ENCODE peak calls at places on chromosome 18, in six cellular contexts. One of them, this sample, is unnamed.
A peak's percentile ranks its signal among the peaks of the same experiment; 100 is the strongest.

GRCh38 chr18:75827781-75828274 is 400.3 kb upstream of the SMIM21 start:
- DNase-seq in H54: no peak
- DNase-seq in right lobe of liver: no peak
- DNase-seq in Peyer's patch: no peak
- DNase-seq in stomach: no peak
- DNase-seq in transverse colon: no peak
- DNase-seq in this sample: no peak

GRCh38 chr18:74579704-74580103 is 18.0 kb upstream of the ZNF407 start:
- DNase-seq in H54: no peak
- DNase-seq in Peyer's patch: no peak
- DNase-seq in right lobe of liver: no peak
- DNase-seq in stomach: no peak
- DNase-seq in transverse colon: no peak
- DNase-seq in this sample: no peak

GRCh38 chr18:28459587-28459986 is 282.7 kb upstream of the CDH2 start:
- DNase-seq in Peyer's patch: no peak
- DNase-seq in stomach: no peak
- DNase-seq in transverse colon: no peak
- DNase-seq in H54: no peak
- DNase-seq in right lobe of liver: no peak
- DNase-seq in this sample: no peak

GRCh38 chr18:57780318-57781127 is 22.6 kb downstream of the ATP8B1 start:
- DNase-seq in transverse colon: no peak
- DNase-seq in stomach: no peak
- DNase-seq in H54: no peak
- DNase-seq in Peyer's patch: no peak
- DNase-seq in right lobe of liver: no peak
- DNase-seq in this sample: no peak

GRCh38 chr18:62784966-62785413 is 69.6 kb downstream of the PHLPP1 start:
- DNase-seq in right lobe of liver: no peak
- DNase-seq in stomach: no peak
- DNase-seq in transverse colon: no peak
- DNase-seq in Peyer's patch: no peak
- DNase-seq in H54: no peak
- DNase-seq in this sample: no peak

GRCh38 chr18:31373641-31374040 is 2.9 kb upstream of the DSG4 start:
- DNase-seq in transverse colon: no peak
- DNase-seq in stomach: no peak
- DNase-seq in right lobe of liver: no peak
- DNase-seq in H54: no peak
- DNase-seq in Peyer's patch: no peak
- DNase-seq in this sample: no peak

GRCh38 chr18:23453657-23454011 is 547 bp downstream of the RIOK3 start:
- DNase-seq in Peyer's patch: no peak
- DNase-seq in stomach: no peak
- DNase-seq in right lobe of liver: no peak
- DNase-seq in H54: no peak
- DNase-seq in transverse colon: no peak
- DNase-seq in this sample: no peak

GRCh38 chr18:50649821-50650220 is 89.9 kb downstream of the MAPK4 start:
- DNase-seq in Peyer's patch: no peak
- DNase-seq in stomach: no peak
- DNase-seq in transverse colon: peak; percentile 54
- DNase-seq in right lobe of liver: no peak
- DNase-seq in H54: no peak
- DNase-seq in this sample: no peak

GRCh38 chr18:29840101-29840500 is 1202.4 kb downstream of the DSC3 start:
- DNase-seq in stomach: no peak
- DNase-seq in Peyer's patch: no peak
- DNase-seq in H54: no peak
- DNase-seq in transverse colon: no peak
- DNase-seq in right lobe of liver: no peak
- DNase-seq in this sample: no peak

GRCh38 chr18:51053822-51054221 is 23.8 kb downstream of the SMAD4 start:
- DNase-seq in H54: no peak
- DNase-seq in Peyer's patch: no peak
- DNase-seq in transverse colon: no peak
- DNase-seq in right lobe of liver: no peak
- DNase-seq in stomach: no peak
- DNase-seq in this sample: no peak

GRCh38 chr18:41761329-41762028 is 193.6 kb upstream of the PIK3C3 start:
- DNase-seq in transverse colon: no peak
- DNase-seq in stomach: no peak
- DNase-seq in H54: peak; percentile 38
- DNase-seq in Peyer's patch: no peak
- DNase-seq in right lobe of liver: no peak
- DNase-seq in this sample: no peak

GRCh38 chr18:46497129-46497528 is 159.9 kb downstream of the LOXHD1 start:
- DNase-seq in stomach: no peak
- DNase-seq in right lobe of liver: no peak
- DNase-seq in H54: no peak
- DNase-seq in transverse colon: no peak
- DNase-seq in Peyer's patch: no peak
- DNase-seq in this sample: no peak

GRCh38 chr18:69674921-69675405 is 272.7 kb downstream of the CD226 start:
- DNase-seq in Peyer's patch: no peak
- DNase-seq in stomach: no peak
- DNase-seq in H54: no peak
- DNase-seq in right lobe of liver: no peak
- DNase-seq in transverse colon: no peak
- DNase-seq in this sample: no peak

GRCh38 chr18:28690836-28691835 is 514.2 kb upstream of the CDH2 start:
- DNase-seq in H54: no peak
- DNase-seq in stomach: no peak
- DNase-seq in transverse colon: no peak
- DNase-seq in Peyer's patch: no peak
- DNase-seq in right lobe of liver: no peak
- DNase-seq in this sample: no peak

GRCh38 chr18:35466815-35467623 is 30.7 kb downstream of the INO80C start:
- DNase-seq in H54: no peak
- DNase-seq in transverse colon: no peak
- DNase-seq in stomach: no peak
- DNase-seq in Peyer's patch: no peak
- DNase-seq in right lobe of liver: no peak
- DNase-seq in this sample: no peak
- TF ChIP-seq POLR2A in H54: no peak
- TF ChIP-seq POLR2A in transverse colon: no peak
- TF ChIP-seq POLR2A in stomach: no peak
- TF ChIP-seq POLR2A in Peyer's patch: no peak
- TF ChIP-seq POLR2A in right lobe of liver: no peak
- TF ChIP-seq POLR2A in this sample: no peak

GRCh38 chr18:58862851-58863538 is 1.7 kb upstream of the ZNF532 start:
- DNase-seq in Peyer's patch: peak; percentile 41
- DNase-seq in H54: peak; percentile 26
- DNase-seq in right lobe of liver: no peak
- DNase-seq in transverse colon: peak; percentile 28
- DNase-seq in stomach: peak; percentile 27
- DNase-seq in this sample: no peak
- TF ChIP-seq POLR2A in Peyer's patch: no peak
- TF ChIP-seq POLR2A in H54: no peak
- TF ChIP-seq POLR2A in right lobe of liver: no peak
- TF ChIP-seq POLR2A in transverse colon: no peak
- TF ChIP-seq POLR2A in stomach: no peak
- TF ChIP-seq POLR2A in this sample: no peak

GRCh38 chr18:712401-713134 is at the start of gene ENOSF1:
- DNase-seq in Peyer's patch: peak; percentile 56
- DNase-seq in transverse colon: peak; percentile 93
- DNase-seq in right lobe of liver: peak; percentile 92
- DNase-seq in stomach: peak; percentile 90
- DNase-seq in H54: peak; percentile 88
- DNase-seq in this sample: peak; percentile 93
- TF ChIP-seq POLR2A in Peyer's patch: peak; percentile 39
- TF ChIP-seq POLR2A in transverse colon: peak; percentile 38
- TF ChIP-seq POLR2A in right lobe of liver: peak; percentile 46
- TF ChIP-seq POLR2A in stomach: no peak
- TF ChIP-seq POLR2A in H54: peak; percentile 37
- TF ChIP-seq POLR2A in this sample: no peak

GRCh38 chr18:48761582-48761981 is 189.2 kb downstream of the SMAD7 start:
- DNase-seq in right lobe of liver: peak; percentile 43
- DNase-seq in H54: no peak
- DNase-seq in transverse colon: peak; percentile 75
- DNase-seq in Peyer's patch: no peak
- DNase-seq in stomach: no peak
- DNase-seq in this sample: no peak
- TF ChIP-seq POLR2A in right lobe of liver: no peak
- TF ChIP-seq POLR2A in H54: no peak
- TF ChIP-seq POLR2A in transverse colon: no peak
- TF ChIP-seq POLR2A in Peyer's patch: no peak
- TF ChIP-seq POLR2A in stomach: no peak
- TF ChIP-seq POLR2A in this sample: no peak

GRCh38 chr18:11518788-11519685 is 90.4 kb upstream of the SLC35G4 start:
- DNase-seq in stomach: no peak
- DNase-seq in H54: peak; percentile 49
- DNase-seq in Peyer's patch: no peak
- DNase-seq in transverse colon: peak; percentile 11
- DNase-seq in right lobe of liver: peak; percentile 66
- DNase-seq in this sample: no peak

GRCh38 chr18:11511434-11512095 is 97.8 kb upstream of the SLC35G4 start:
- DNase-seq in H54: no peak
- DNase-seq in transverse colon: no peak
- DNase-seq in right lobe of liver: no peak
- DNase-seq in stomach: no peak
- DNase-seq in Peyer's patch: no peak
- DNase-seq in this sample: no peak

GRCh38 chr18:11512096-11513030 is 97.0 kb upstream of the SLC35G4 start:
- DNase-seq in Peyer's patch: no peak
- DNase-seq in H54: no peak
- DNase-seq in transverse colon: no peak
- DNase-seq in right lobe of liver: no peak
- DNase-seq in stomach: no peak
- DNase-seq in this sample: no peak

GRCh38 chr18:11516988-11517630 is 92.3 kb upstream of the SLC35G4 start:
- DNase-seq in transverse colon: no peak
- DNase-seq in stomach: no peak
- DNase-seq in Peyer's patch: no peak
- DNase-seq in H54: no peak
- DNase-seq in right lobe of liver: no peak
- DNase-seq in this sample: no peak

GRCh38 chr18:11514267-11514666 is 95.1 kb upstream of the SLC35G4 start:
- DNase-seq in transverse colon: no peak
- DNase-seq in stomach: no peak
- DNase-seq in Peyer's patch: no peak
- DNase-seq in H54: no peak
- DNase-seq in right lobe of liver: no peak
- DNase-seq in this sample: no peak
- TF ChIP-seq POLR2A in transverse colon: no peak
- TF ChIP-seq POLR2A in stomach: no peak
- TF ChIP-seq POLR2A in Peyer's patch: no peak
- TF ChIP-seq POLR2A in H54: no peak
- TF ChIP-seq POLR2A in right lobe of liver: no peak
- TF ChIP-seq POLR2A in this sample: no peak

This sample was measured in esophagus muscularis mucosa.